ENCODE peak calls at places on chromosomes 2 and 18, in ten cellular contexts. Z is sigmoid colon; F is CD8-positive, alpha-beta T cell; P is fibroblast of pulmonary artery; E is cardiac fibroblast; N is Daoy; H is cardiac muscle cell; Q is A549; Y is left colon; U is NCI-H2081. X is an unnamed sample.

GRCh38 chr2:101608411-101609317 is 88.8 kb upstream of the MAP4K4 start:
- DNase-seq in Z (no peak), F (no peak), P (no peak), E (peak; percentile 16), N (peak; percentile 39), H (no peak), Q (no peak), Y (no peak), U (no peak), X (no peak)

GRCh38 chr2:122194546-122194945 is 439.1 kb downstream of the TSN start:
- DNase-seq in Z (no peak), F (no peak), P (no peak), E (peak; percentile 66), N (peak; percentile 41), H (no peak), Q (no peak), Y (no peak), U (no peak), X (no peak)

GRCh38 chr2:15136639-15137038 is 424.5 kb downstream of the NBAS start:
- DNase-seq in Z (no peak), F (no peak), P (no peak), E (no peak), N (no peak), H (no peak), Q (no peak), Y (no peak), U (no peak), X (no peak)

GRCh38 chr18:45562567-45563479 is 52.5 kb upstream of the SLC14A2 start:
- DNase-seq in Z (peak; percentile 81), F (no peak), P (no peak), E (no peak), N (no peak), H (no peak), Q (no peak), Y (peak; percentile 31), U (no peak), X (no peak)

GRCh38 chr2:181370126-181370525 is 87.1 kb upstream of the ITGA4 start:
- DNase-seq in Z (no peak), F (no peak), P (no peak), E (no peak), N (no peak), H (no peak), Q (no peak), Y (no peak), U (no peak), X (no peak)

GRCh38 chr2:11166476-11166875 is 11.2 kb downstream of the SLC66A3 start:
- DNase-seq in Z (peak; percentile 36), F (no peak), P (no peak), E (no peak), N (no peak), H (no peak), Q (no peak), Y (no peak), U (no peak), X (no peak)

GRCh38 chr2:10405441-10405840 is 42.7 kb downstream of the ODC1 start:
- DNase-seq in Z (peak; percentile 95), F (no peak), P (peak; percentile 87), E (peak; percentile 91), N (peak; percentile 97), H (peak; percentile 85), Q (peak; percentile 99), Y (no peak), U (no peak), X (peak; percentile 86)

GRCh38 chr2:22301251-22301650 is 1083.7 kb upstream of the KLHL29 start:
- DNase-seq in Z (no peak), F (no peak), P (no peak), E (no peak), N (no peak), H (no peak), Q (no peak), Y (no peak), U (no peak), X (no peak)

GRCh38 chr2:26982102-26982742 is 11.8 kb downstream of the MAPRE3 start:
- DNase-seq in Z (peak; percentile 90), F (no peak), P (peak; percentile 81), E (peak; percentile 63), N (peak; percentile 58), H (peak; percentile 83), Q (peak; percentile 79), Y (peak; percentile 87), U (peak; percentile 98), X (peak; percentile 61)

GRCh38 chr18:6397931-6398566 is 16.7 kb downstream of the L3MBTL4 start:
- DNase-seq in Z (no peak), F (no peak), P (no peak), E (no peak), N (no peak), H (no peak), Q (no peak), Y (no peak), U (no peak), X (no peak)

GRCh38 chr18:47141289-47141688 is 9.0 kb downstream of the HDHD2 start:
- DNase-seq in Z (no peak), F (no peak), P (no peak), E (no peak), N (no peak), H (no peak), Q (no peak), Y (no peak), U (no peak), X (no peak)

GRCh38 chr2:99421469-99421868 is 68.3 kb downstream of the REV1 start:
- DNase-seq in Z (no peak), F (no peak), P (peak; percentile 60), E (peak; percentile 62), N (no peak), H (peak; percentile 55), Q (no peak), Y (no peak), U (no peak), X (no peak)

GRCh38 chr2:127581516-127582490 is 46.3 kb downstream of the MYO7B start:
- DNase-seq in Z (no peak), F (no peak), P (no peak), E (no peak), N (no peak), H (no peak), Q (no peak), Y (no peak), U (no peak), X (no peak)

GRCh38 chr2:99706734-99707133 is 216.9 kb upstream of the REV1 start:
- DNase-seq in Z (no peak), F (no peak), P (no peak), E (no peak), N (no peak), H (no peak), Q (no peak), Y (no peak), U (no peak), X (no peak)

GRCh38 chr2:126753501-126754212 is 97.7 kb downstream of the GYPC start:
- DNase-seq in Z (no peak), F (no peak), P (no peak), E (no peak), N (no peak), H (no peak), Q (no peak), Y (no peak), U (no peak), X (no peak)

GRCh38 chr2:66364495-66364992 is 70.4 kb upstream of the MEIS1 start:
- DNase-seq in Z (peak; percentile 79), F (no peak), P (peak; percentile 88), E (peak; percentile 89), N (peak; percentile 82), H (peak; percentile 94), Q (no peak), Y (no peak), U (no peak), X (no peak)

GRCh38 chr2:88071365-88071764 is 3.7 kb downstream of the SMYD1 start:
- DNase-seq in Z (no peak), F (no peak), P (no peak), E (no peak), N (no peak), H (no peak), Q (no peak), Y (no peak), U (no peak), X (no peak)

GRCh38 chr2:106124787-106125549 is 69.1 kb downstream of the UXS1 start:
- DNase-seq in Z (no peak), F (no peak), P (no peak), E (no peak), N (no peak), H (no peak), Q (no peak), Y (no peak), U (no peak), X (no peak)

GRCh38 chr2:20444113-20444992 is 2.5 kb upstream of the RHOB start:
- DNase-seq in Z (peak; percentile 75), F (no peak), P (peak; percentile 82), E (peak; percentile 77), N (no peak), H (peak; percentile 68), Q (no peak), Y (no peak), U (no peak), X (no peak)

GRCh38 chr2:205683991-205684390 is 1.7 kb downstream of the NRP2 start:
- DNase-seq in Z (peak; percentile 57), F (no peak), P (no peak), E (no peak), N (no peak), H (no peak), Q (no peak), Y (no peak), U (no peak), X (no peak)

GRCh38 chr2:44934521-44934961 is 7.0 kb upstream of the SIX3 start:
- DNase-seq in Z (peak; percentile 46), F (no peak), P (no peak), E (no peak), N (no peak), H (no peak), Q (no peak), Y (no peak), U (peak; percentile 37), X (no peak)

GRCh38 chr2:156649596-156649995 is 213.4 kb downstream of the GPD2 start:
- DNase-seq in Z (no peak), F (no peak), P (no peak), E (no peak), N (no peak), H (peak; percentile 49), Q (no peak), Y (no peak), U (no peak), X (no peak)

GRCh38 chr2:120880381-120880780 is 144.7 kb downstream of the GLI2 start:
- DNase-seq in Z (no peak), F (no peak), P (no peak), E (no peak), N (no peak), H (no peak), Q (no peak), Y (no peak), U (no peak), X (no peak)

GRCh38 chr18:31206787-31207381 is 44.2 kb upstream of the DSC1 start:
- DNase-seq in Z (no peak), F (no peak), P (peak; percentile 3), E (no peak), N (peak; percentile 87), H (no peak), Q (peak; percentile 58), Y (peak; percentile 95), U (peak; percentile 4), X (no peak)

GRCh38 chr2:2825516-2826208 is 494.6 kb upstream of the MYT1L start:
- DNase-seq in Z (no peak), F (no peak), P (no peak), E (no peak), N (no peak), H (no peak), Q (no peak), Y (no peak), U (no peak), X (no peak)

GRCh38 chr2:98868548-98869271 is 67.3 kb downstream of the CRACDL start:
- DNase-seq in Z (no peak), F (no peak), P (no peak), E (peak; percentile 23), N (no peak), H (no peak), Q (no peak), Y (peak; percentile 31), U (no peak), X (no peak)

GRCh38 chr2:56474412-56475158 is 290.8 kb downstream of the CCDC85A start:
- DNase-seq in Z (no peak), F (no peak), P (peak; percentile 54), E (peak; percentile 43), N (peak; percentile 18), H (peak; percentile 14), Q (no peak), Y (no peak), U (peak; percentile 97), X (no peak)

GRCh38 chr2:237687666-237688065 is 60.3 kb downstream of the LRRFIP1 start:
- DNase-seq in Z (peak; percentile 98), F (peak; percentile 79), P (peak; percentile 98), E (peak; percentile 100), N (peak; percentile 97), H (peak; percentile 97), Q (no peak), Y (peak; percentile 88), U (no peak), X (peak; percentile 67)